ENCODE peak calls at places on chromosomes 7 and 10, in ten cellular contexts. W, Q, Z, V, P, B, U, C, D and X are unnamed samples.

GRCh38 chr7:73774923-73775322 is 4.9 kb upstream of the CLDN3 start:
- DNase-seq in U (no peak), Z (no peak), B (no peak), W (no peak), P (peak; percentile 40), D (peak; percentile 39), C (no peak), Q (no peak), V (no peak), X (no peak)

GRCh38 chr7:45189151-45189970 is 31.8 kb downstream of the RAMP3 start:
- DNase-seq in P (no peak), U (peak; percentile 24), D (no peak), C (no peak), V (no peak), B (no peak), Z (no peak), W (no peak), Q (no peak), X (no peak)

GRCh38 chr7:130266258-130266960 is at the start of gene CPA2:
- DNase-seq in C (no peak), V (no peak), B (no peak), P (no peak), W (no peak), D (no peak), Q (no peak), U (no peak), Z (no peak), X (no peak)

GRCh38 chr7:157394246-157395191 is 57.7 kb downstream of the DNAJB6 start:
- DNase-seq in D (no peak), P (no peak), B (no peak), Q (no peak), W (no peak), Z (no peak), V (no peak), U (no peak), C (no peak), X (no peak)

GRCh38 chr7:22351329-22351692 is 5.6 kb downstream of the RAPGEF5 start:
- DNase-seq in Q (no peak), P (no peak), V (no peak), W (no peak), D (no peak), Z (no peak), U (no peak), C (no peak), B (no peak), X (no peak)

GRCh38 chr10:86411281-86411841 is 44.8 kb upstream of the GRID1 start:
- DNase-seq in Z (peak; percentile 54), B (no peak), U (no peak), V (no peak), D (peak; percentile 92), C (no peak), W (no peak), Q (no peak), P (peak; percentile 87), X (no peak)

GRCh38 chr10:58457761-58458616 is 54.7 kb upstream of the BICC1 start:
- DNase-seq in P (peak; percentile 98), V (no peak), Q (no peak), Z (no peak), W (no peak), D (peak; percentile 99), B (no peak), U (no peak), C (no peak), X (no peak)

GRCh38 chr7:50939026-50939425 is 156.3 kb upstream of the GRB10 start:
- DNase-seq in Q (no peak), D (no peak), C (no peak), U (no peak), V (no peak), P (no peak), Z (no peak), B (no peak), W (no peak), X (no peak)

GRCh38 chr10:84088626-84089025 is 50.7 kb upstream of the GHITM start:
- DNase-seq in C (no peak), V (no peak), B (no peak), U (no peak), D (peak; percentile 27), Z (no peak), W (no peak), P (peak; percentile 21), Q (no peak), X (no peak)

DNA sequence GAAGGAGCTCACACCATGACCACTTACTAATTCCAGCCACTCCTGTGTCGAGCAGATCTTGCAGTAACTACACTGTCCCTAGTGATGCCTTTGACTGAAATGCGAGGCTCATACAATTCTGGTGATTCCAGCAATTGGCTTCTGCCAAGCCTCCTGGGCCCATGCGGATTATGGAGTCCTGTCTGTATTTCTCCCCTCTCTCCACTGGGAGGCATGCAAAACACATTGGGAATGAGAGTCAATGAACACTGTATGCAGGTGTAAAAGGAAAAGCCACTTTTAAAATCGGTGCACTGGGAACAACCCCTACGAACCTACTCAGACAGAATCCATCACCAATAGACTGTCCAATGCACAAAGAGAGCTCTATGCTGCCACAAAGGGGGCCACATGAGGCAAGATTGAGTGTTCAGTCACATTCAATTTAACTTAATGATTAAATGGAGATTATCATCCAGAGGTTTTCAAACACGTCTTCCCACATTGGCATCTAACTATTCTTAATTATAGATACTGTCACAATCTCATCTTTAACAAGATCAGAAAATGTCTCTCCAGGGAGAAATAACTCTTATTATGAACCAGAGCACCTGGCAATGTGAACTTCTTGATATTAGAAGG is 550.6 kb downstream of the GLRX3 start:
- DNase-seq in W (no peak), V (no peak), P (no peak), B (peak; percentile 14), C (peak; percentile 12), D (no peak), U (no peak), Z (no peak), Q (peak; percentile 69), X (no peak)
- TF ChIP-seq CTCF in W (no peak), V (no peak), P (no peak), B (peak; percentile 58), C (peak; percentile 17), D (no peak), U (no peak), Z (no peak), Q (peak; percentile 80), X (no peak)

GRCh38 chr10:21503580-21503979 is 21.9 kb downstream of the SKIDA1 start:
- DNase-seq in B (no peak), C (no peak), V (no peak), U (no peak), D (no peak), W (no peak), P (no peak), Q (no peak), Z (no peak), X (no peak)

GRCh38 chr10:21500578-21500910 is 24.9 kb downstream of the SKIDA1 start:
- DNase-seq in D (no peak), V (no peak), Q (no peak), W (no peak), B (no peak), C (no peak), U (no peak), Z (peak; percentile 29), P (no peak), X (no peak)

GRCh38 chr10:21501109-21501508 is 24.4 kb downstream of the SKIDA1 start:
- DNase-seq in U (no peak), W (no peak), C (no peak), B (no peak), Q (no peak), V (no peak), P (no peak), D (no peak), Z (no peak), X (no peak)

GRCh38 chr10:21501731-21502370 is 23.6 kb downstream of the SKIDA1 start:
- DNase-seq in Q (no peak), U (no peak), W (no peak), Z (no peak), B (no peak), P (no peak), D (no peak), V (no peak), C (no peak), X (no peak)

GRCh38 chr10:21502371-21502765 is 23.1 kb downstream of the SKIDA1 start:
- DNase-seq in B (no peak), Q (no peak), D (no peak), W (no peak), C (no peak), U (no peak), P (no peak), V (no peak), Z (no peak), X (no peak)
- TF ChIP-seq CTCF in B (no peak), Q (no peak), D (no peak), W (no peak), C (no peak), U (no peak), P (no peak), V (no peak), Z (no peak), X (no peak)

GRCh38 chr10:22420787-22421517 is 75.7 kb downstream of the SPAG6 start:
- DNase-seq in C (no peak), B (no peak), Q (no peak), Z (peak; percentile 37), W (no peak), P (peak; percentile 57), U (no peak), V (no peak), D (peak; percentile 59), X (no peak)
- TF ChIP-seq CTCF in C (no peak), B (no peak), Q (no peak), Z (no peak), W (peak; percentile 32), P (peak; percentile 25), U (no peak), V (no peak), D (peak; percentile 1), X (peak; percentile 36)

GRCh38 chr10:127678091-127678490 is 58.9 kb upstream of the FOXI2 start:
- DNase-seq in P (no peak), C (no peak), V (no peak), U (no peak), B (no peak), Q (no peak), D (no peak), W (no peak), Z (no peak), X (no peak)

DNA sequence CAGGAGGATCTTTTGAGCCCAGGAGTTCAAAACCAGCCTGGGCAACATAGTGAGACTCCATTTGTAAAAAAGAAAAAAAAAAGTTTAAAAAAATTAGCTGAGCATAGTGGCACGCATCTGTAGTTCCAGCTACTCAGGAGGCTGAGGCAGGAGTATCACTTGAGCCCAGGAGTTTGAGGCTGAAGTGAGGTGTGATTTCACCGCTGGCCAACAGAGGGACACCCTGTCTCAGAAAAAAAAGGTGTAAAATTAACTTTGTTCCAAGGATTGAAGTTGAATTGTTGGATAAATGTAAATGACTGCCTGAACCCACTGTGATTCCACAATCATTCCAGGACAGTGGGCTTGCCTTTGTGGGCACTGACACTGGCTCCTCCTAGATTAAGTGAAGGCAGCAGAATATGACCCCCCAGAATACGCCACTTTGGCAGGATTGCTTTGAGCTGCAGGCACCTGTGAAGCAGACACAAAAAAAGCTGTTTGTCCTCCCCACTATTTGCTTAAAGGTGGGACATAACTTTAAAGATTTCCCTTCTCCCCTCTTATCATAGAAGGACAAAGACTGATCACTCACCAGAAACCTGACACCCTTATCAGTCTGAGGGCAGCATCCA is 57.2 kb upstream of the FOXI2 start:
- DNase-seq in W (no peak), Z (no peak), V (peak; percentile 18), Q (no peak), B (no peak), C (no peak), P (no peak), D (no peak), U (no peak), X (no peak)
- TF ChIP-seq CTCF in W (peak; percentile 19), Z (no peak), V (peak; percentile 90), Q (peak; percentile 35), B (peak; percentile 48), C (no peak), P (no peak), D (no peak), U (peak; percentile 64), X (no peak)

GRCh38 chr7:28018446-28018845 is 162.1 kb downstream of the JAZF1 start:
- DNase-seq in C (no peak), W (no peak), D (no peak), Q (no peak), Z (no peak), U (no peak), P (no peak), V (no peak), B (no peak), X (no peak)
- TF ChIP-seq CTCF in C (no peak), W (no peak), D (no peak), Q (no peak), Z (no peak), U (no peak), P (no peak), V (no peak), B (no peak), X (no peak)